ENCODE peak calls at places on chromosome X, in eight cellular contexts. F, U, H, O, P, N, E and I are unnamed samples.

GRCh38 chrX:110216027-110216426 is 101.9 kb downstream of the AMMECR1 start:
- DNase-seq in N (no peak), P (no peak), O (no peak), E (no peak), F (no peak), U (no peak), H (no peak), I (no peak)

GRCh38 chrX:106802388-106803275 is at the start of gene TBC1D8B:
- DNase-seq in P (peak), E (peak), H (no peak), O (peak), F (no peak), N (peak), U (peak), I (peak)

GRCh38 chrX:48025561-48025960 is 18.8 kb downstream of the SPACA5 start:
- DNase-seq in E (no peak), H (no peak), N (peak), F (no peak), P (peak), O (peak), U (peak), I (peak)

GRCh38 chrX:38968344-38968743 is 167.1 kb downstream of the MID1IP1 start:
- DNase-seq in P (no peak), U (no peak), O (peak), H (no peak), F (no peak), E (no peak), N (no peak), I (no peak)

GRCh38 chrX:148537556-148538182 is 37.3 kb downstream of the AFF2 start:
- DNase-seq in N (no peak), F (no peak), O (no peak), E (no peak), P (no peak), H (no peak), U (no peak), I (no peak)

GRCh38 chrX:74535633-74536141 is 78.7 kb downstream of the RLIM start:
- DNase-seq in P (no peak), N (peak), H (no peak), F (peak), O (peak), E (no peak), U (no peak), I (peak)

GRCh38 chrX:108025954-108026616 is 18.8 kb upstream of the VSIG1 start:
- DNase-seq in E (no peak), N (no peak), F (no peak), U (no peak), H (no peak), O (no peak), P (no peak), I (no peak)

GRCh38 chrX:48616575-48616974 is 19.3 kb downstream of the WDR13 start:
- DNase-seq in N (no peak), U (no peak), H (no peak), E (no peak), P (no peak), O (no peak), F (no peak), I (no peak)

GRCh38 chrX:19342331-19342906 is 1.3 kb upstream of the PDHA1 start:
- DNase-seq in O (no peak), E (no peak), H (no peak), U (no peak), F (no peak), P (no peak), N (no peak), I (no peak)

GRCh38 chrX:15158736-15159406 is 111.0 kb downstream of the ASB9 start:
- DNase-seq in E (no peak), F (no peak), N (no peak), H (no peak), U (no peak), O (no peak), P (no peak), I (no peak)

GRCh38 chrX:42094208-42094607 is 170.9 kb upstream of the CASK start:
- DNase-seq in P (no peak), E (no peak), F (no peak), O (peak), U (no peak), H (no peak), N (no peak), I (no peak)

GRCh38 chrX:130165181-130165702 is 399 bp downstream of the AIFM1 start:
- DNase-seq in O (peak), U (no peak), H (no peak), F (no peak), P (peak), N (no peak), E (no peak), I (peak)

GRCh38 chrX:112636951-112637541 is 42.7 kb downstream of the LHFPL1 start:
- DNase-seq in P (no peak), F (no peak), O (peak), N (no peak), H (no peak), U (no peak), E (no peak), I (no peak)

GRCh38 chrX:118423558-118423957 is 72.1 kb upstream of the DOCK11 start:
- DNase-seq in U (no peak), O (no peak), F (no peak), P (no peak), H (no peak), N (no peak), E (no peak), I (no peak)

GRCh38 chrX:12065251-12065650 is 73.0 kb upstream of the FRMPD4 start:
- DNase-seq in P (no peak), O (peak), N (no peak), E (no peak), H (no peak), U (no peak), F (no peak), I (no peak)

GRCh38 chrX:11470231-11470630 is 177.0 kb downstream of the AMELX start:
- DNase-seq in N (no peak), P (no peak), F (no peak), E (no peak), O (peak), U (no peak), H (no peak), I (no peak)

GRCh38 chrX:57586360-57586759 is 5.5 kb upstream of the ZXDB start:
- DNase-seq in E (no peak), N (no peak), H (no peak), P (no peak), F (no peak), O (no peak), U (no peak), I (no peak)

GRCh38 chrX:77434949-77435348 is 12.2 kb upstream of the FGF16 start:
- DNase-seq in N (no peak), E (no peak), F (no peak), O (no peak), U (no peak), H (no peak), P (no peak), I (no peak)

GRCh38 chrX:19581786-19582185 is 66.5 kb upstream of the MAP3K15 start:
- DNase-seq in E (no peak), F (no peak), P (no peak), N (no peak), O (no peak), U (no peak), H (no peak), I (no peak)

GRCh38 chrX:39475372-39475771 is 622.4 kb downstream of the BCOR start:
- DNase-seq in U (no peak), O (no peak), P (no peak), N (no peak), H (no peak), E (no peak), F (no peak), I (no peak)

GRCh38 chrX:53262918-53263394 is 18.4 kb downstream of the IQSEC2 start:
- DNase-seq in N (no peak), F (no peak), E (no peak), U (no peak), H (no peak), O (peak), P (no peak), I (no peak)

GRCh38 chrX:123835661-123836371 is 24.0 kb upstream of the XIAP start:
- DNase-seq in H (no peak), F (no peak), N (no peak), E (no peak), O (peak), U (no peak), P (peak), I (no peak)

GRCh38 chrX:49165901-49166881 is 3.6 kb downstream of the MAGIX start:
- DNase-seq in N (peak), H (peak), E (peak), U (no peak), O (peak), F (peak), P (no peak), I (peak)

GRCh38 chrX:13906103-13906502 is 89.2 kb upstream of the GPM6B start:
- DNase-seq in N (no peak), P (no peak), F (no peak), O (no peak), U (no peak), H (no peak), E (no peak), I (no peak)

GRCh38 chrX:11792461-11793421 is 34.7 kb downstream of the MSL3 start:
- DNase-seq in N (no peak), F (peak), O (no peak), E (peak), H (peak), U (no peak), P (no peak), I (no peak)

GRCh38 chrX:25156323-25156722 is 140.6 kb upstream of the ARX start:
- DNase-seq in H (no peak), U (no peak), N (no peak), F (no peak), O (peak), E (no peak), P (no peak), I (no peak)

GRCh38 chrX:55142206-55142918 is 53.5 kb downstream of the PAGE2 start:
- DNase-seq in U (no peak), N (no peak), H (no peak), E (no peak), P (no peak), F (no peak), O (no peak), I (no peak)

GRCh38 chrX:55783723-55784122 is 66.2 kb downstream of the RRAGB start:
- DNase-seq in U (no peak), E (no peak), O (no peak), P (no peak), H (no peak), F (no peak), N (no peak), I (no peak)

GRCh38 chrX:54807524-54808108 is at the start of gene MAGED2:
- DNase-seq in P (no peak), H (peak), E (peak), F (no peak), O (peak), N (peak), U (no peak), I (peak)